ENCODE peak calls at places on chromosome 13, in six cellular contexts. M is lower lobe of right lung, T is NB4, X is T1000, W is IMR-90, D is cardiac muscle cell. I is an unnamed sample.

GRCh38 chr13:110913322-110913721 is 1.5 kb downstream of the ANKRD10 start:
- DNase-seq in M (no peak), T (peak), X (no peak), W (peak), D (peak), I (no peak)

GRCh38 chr13:62246581-62246980 is 830.9 kb upstream of the PCDH20 start:
- DNase-seq in M (no peak), T (no peak), X (no peak), W (no peak), D (no peak), I (no peak)

GRCh38 chr13:56988543-56988942 is 152.2 kb upstream of the PRR20A start:
- DNase-seq in M (no peak), T (no peak), X (no peak), W (no peak), D (no peak), I (no peak)

GRCh38 chr13:68064371-68064770 is 834.2 kb upstream of the PCDH9 start:
- DNase-seq in M (no peak), T (no peak), X (no peak), W (no peak), D (no peak), I (no peak)

GRCh38 chr13:41955605-41956004 is 5.3 kb downstream of the VWA8 start:
- DNase-seq in M (peak), T (peak), X (no peak), W (no peak), D (no peak), I (no peak)

GRCh38 chr13:44474122-44474910 is 100.7 kb downstream of the SERP2 start:
- DNase-seq in M (no peak), T (no peak), X (no peak), W (peak), D (peak), I (peak)

GRCh38 chr13:24340608-24340955 is 31.2 kb downstream of the C1QTNF9 start:
- DNase-seq in M (no peak), T (no peak), X (no peak), W (no peak), D (no peak), I (no peak)

GRCh38 chr13:79483302-79483701 is 2.3 kb downstream of the NDFIP2 start:
- DNase-seq in M (no peak), T (no peak), X (no peak), W (peak), D (no peak), I (no peak)

GRCh38 chr13:67438465-67438864 is 208.3 kb upstream of the PCDH9 start:
- DNase-seq in M (no peak), T (peak), X (no peak), W (no peak), D (peak), I (no peak)

GRCh38 chr13:108220042-108220441 is 1.9 kb downstream of the ABHD13 start:
- DNase-seq in M (peak), T (peak), X (no peak), W (no peak), D (no peak), I (no peak)

GRCh38 chr13:77225946-77226345 is 100.9 kb downstream of the MYCBP2 start:
- DNase-seq in M (no peak), T (no peak), X (no peak), W (no peak), D (no peak), I (no peak)

GRCh38 chr13:46654956-46655726 is 102.2 kb downstream of the LRCH1 start:
- DNase-seq in M (no peak), T (peak), X (no peak), W (no peak), D (no peak), I (no peak)

GRCh38 chr13:88000239-88000638 is 329.1 kb downstream of the SLITRK5 start:
- DNase-seq in M (no peak), T (peak), X (no peak), W (peak), D (no peak), I (no peak)

GRCh38 chr13:90258129-90258528 is 1089.4 kb upstream of the MIR17HG start:
- DNase-seq in M (no peak), T (no peak), X (no peak), W (no peak), D (no peak), I (no peak)

GRCh38 chr13:84126671-84127171 is 244.4 kb upstream of the SLITRK1 start:
- DNase-seq in M (no peak), T (no peak), X (no peak), W (no peak), D (peak), I (no peak)

GRCh38 chr13:34623331-34623730 is 318.7 kb upstream of the NBEA start:
- DNase-seq in M (no peak), T (no peak), X (no peak), W (no peak), D (no peak), I (no peak)

GRCh38 chr13:33642374-33643065 is 175.4 kb upstream of the RFC3 start:
- DNase-seq in M (no peak), T (peak), X (no peak), W (peak), D (no peak), I (no peak)

GRCh38 chr13:44879452-44880058 is 109.7 kb downstream of the NUFIP1 start:
- DNase-seq in M (no peak), T (peak), X (no peak), W (peak), D (no peak), I (no peak)

GRCh38 chr13:69603144-69603853 is 504.3 kb upstream of the ATXN8OS start:
- DNase-seq in M (no peak), T (no peak), X (no peak), W (no peak), D (no peak), I (no peak)

GRCh38 chr13:41596190-41596589 is 138.8 kb downstream of the RGCC start:
- DNase-seq in M (no peak), T (no peak), X (no peak), W (peak), D (no peak), I (no peak)

GRCh38 chr13:32225494-32225931 is 89.7 kb downstream of the ZAR1L start:
- DNase-seq in M (no peak), T (no peak), X (no peak), W (peak), D (no peak), I (no peak)

GRCh38 chr13:72849571-72849970 is 67.6 kb downstream of the PIBF1 start:
- DNase-seq in M (no peak), T (no peak), X (no peak), W (peak), D (no peak), I (no peak)

GRCh38 chr13:61466280-61466679 is 50.6 kb upstream of the PCDH20 start:
- DNase-seq in M (no peak), T (peak), X (no peak), W (no peak), D (peak), I (no peak)

GRCh38 chr13:99150575-99151370 is 49.9 kb upstream of the UBAC2 start:
- DNase-seq in M (no peak), T (no peak), X (peak), W (peak), D (no peak), I (no peak)

GRCh38 chr13:64371045-64371444 is 2859.1 kb downstream of the PCDH9 start:
- DNase-seq in M (no peak), T (no peak), X (no peak), W (peak), D (no peak), I (no peak)

GRCh38 chr13:71624641-71625040 is 242.4 kb downstream of the DACH1 start:
- DNase-seq in M (no peak), T (no peak), X (no peak), W (no peak), D (no peak), I (no peak)

I was measured in G401.